ENCODE peak calls at places on chromosome 2, in six cellular contexts. L is OCI-LY7, I is tibial artery, O is esophagus squamous epithelium, X is colonic mucosa, K is fibroblast of lung. W is an unnamed sample. For H3K4me1, the result is how much of the 10 kb centered on the place peaks cover.

GRCh38 chr2:147709655-147710054 is 135.2 kb upstream of the ACVR2A start:
- DNase-seq in L (no peak), I (no peak), O (no peak), X (no peak), K (no peak), W (no peak)

GRCh38 chr2:38797276-38797675 is 19.3 kb downstream of the GEMIN6 start:
- DNase-seq in L (no peak), I (no peak), O (no peak), X (no peak), K (peak), W (no peak)

GRCh38 chr2:130878316-130878715 is 41.6 kb downstream of the ARHGEF4 start:
- DNase-seq in L (no peak), I (no peak), O (no peak), X (no peak), K (no peak), W (no peak)

GRCh38 chr2:160145471-160145870 is 54.6 kb downstream of the ITGB6 start:
- DNase-seq in L (peak), I (no peak), O (no peak), X (no peak), K (no peak), W (no peak)

GRCh38 chr2:233766416-233766815 is 6.3 kb downstream of the UGT1A1 start:
- DNase-seq in L (no peak), I (no peak), O (no peak), X (peak), K (no peak), W (no peak)

GRCh38 chr2:38037757-38038615 is 38.0 kb downstream of the CYP1B1 start:
- DNase-seq in L (no peak), I (peak), O (no peak), X (no peak), K (peak), W (no peak)

GRCh38 chr2:189232759-189233406 is 53.3 kb upstream of the COL5A2 start:
- DNase-seq in L (no peak), I (no peak), O (no peak), X (no peak), K (no peak), W (no peak)

GRCh38 chr2:43133336-43133707 is 93.1 kb downstream of the ZFP36L2 start:
- DNase-seq in L (peak), I (no peak), O (no peak), X (no peak), K (no peak), W (peak)

GRCh38 chr2:8219631-8220393 is 462.0 kb upstream of the ID2 start:
- DNase-seq in L (no peak), I (peak), O (no peak), X (no peak), K (no peak), W (no peak)

GRCh38 chr2:219308142-219309093 is 783 bp downstream of the PTPRN start:
- DNase-seq in L (peak), I (no peak), O (no peak), X (peak), K (peak), W (peak)

GRCh38 chr2:150271952-150272351 is 215.5 kb downstream of the RND3 start:
- DNase-seq in L (no peak), I (no peak), O (no peak), X (no peak), K (peak), W (no peak)

GRCh38 chr2:120978359-120979050 is 242.8 kb downstream of the GLI2 start:
- DNase-seq in L (no peak), I (no peak), O (no peak), X (no peak), K (peak), W (peak)

GRCh38 chr2:44786818-44787214 is 154.7 kb upstream of the SIX3 start:
- DNase-seq in L (no peak), I (no peak), O (no peak), X (no peak), K (no peak), W (no peak)

GRCh38 chr2:71884303-71885042 is 263.2 kb downstream of the CYP26B1 start:
- DNase-seq in L (no peak), I (no peak), O (no peak), X (no peak), K (peak), W (no peak)

GRCh38 chr2:55419514-55420243 is at the start of gene CCDC88A:
- DNase-seq in L (peak), I (peak), O (peak), X (peak), K (peak), W (peak)
- TF ChIP-seq CTCF in L (peak), I (peak), O (peak), X (no peak), K (peak), W (peak)

GRCh38 chr2:134205087-134205486 is 48.8 kb upstream of the MGAT5 start:
- DNase-seq in L (no peak), I (no peak), O (no peak), X (no peak), K (no peak), W (no peak)
- H3K4me1 ChIP-seq in L (under half), I (under half), O (under half), X (under half), K (under half), W (under half)

GRCh38 chr2:218260166-218260565 is 649 bp upstream of the GPBAR1 start:
- DNase-seq in L (no peak), I (no peak), O (no peak), X (no peak), K (no peak), W (no peak)
- TF ChIP-seq CTCF in L (no peak), I (no peak), O (no peak), X (no peak), K (no peak), W (no peak)

GRCh38 chr2:64863097-64863820 is 125.9 kb upstream of the SLC1A4 start:
- DNase-seq in L (peak), I (peak), O (no peak), X (no peak), K (no peak), W (no peak)

GRCh38 chr2:64860936-64861335 is 128.3 kb upstream of the SLC1A4 start:
- DNase-seq in L (no peak), I (no peak), O (no peak), X (no peak), K (no peak), W (no peak)

GRCh38 chr2:64862623-64863022 is 126.6 kb upstream of the SLC1A4 start:
- DNase-seq in L (no peak), I (peak), O (no peak), X (no peak), K (no peak), W (no peak)

GRCh38 chr2:64861338-64862000 is 127.7 kb upstream of the SLC1A4 start:
- DNase-seq in L (peak), I (peak), O (no peak), X (no peak), K (no peak), W (no peak)

GRCh38 chr2:64862001-64862397 is 127.2 kb upstream of the SLC1A4 start:
- DNase-seq in L (no peak), I (peak), O (no peak), X (no peak), K (no peak), W (no peak)
- H3K4me1 ChIP-seq in L (half or more), I (under half), O (under half), X (under half), K (under half), W (under half)

GRCh38 chr2:156492979-156493378 is 56.8 kb downstream of the GPD2 start:
- DNase-seq in L (no peak), I (no peak), O (no peak), X (no peak), K (no peak), W (no peak)
- TF ChIP-seq CTCF in L (no peak), I (no peak), O (no peak), X (no peak), K (no peak), W (no peak)